ENCODE peak calls at places on chromosomes 3 and 15, in four cellular contexts. One of them, this sample, is unnamed.

GRCh38 chr3:10823516-10823818 is 7.4 kb downstream of the SLC6A11 start:
- DNase-seq in stimulated activated naive CD8-positive, alpha-beta T cell treated with anti-CD3 and anti-CD28 coated beads, Interleukin-15, Interleukin-2, amounts not matched to agents 100 U/mL and 50 U/mL, for 24 hours: no peak
- DNase-seq in AML-193: no peak
- DNase-seq in GDM1: no peak
- DNase-seq in this sample: no peak

GRCh38 chr15:83207622-83208356 is at the start of gene HDGFL3:
- DNase-seq in AML-193: no peak
- DNase-seq in GDM1: no peak
- DNase-seq in stimulated activated naive CD8-positive, alpha-beta T cell treated with anti-CD3 and anti-CD28 coated beads, Interleukin-15, Interleukin-2, amounts not matched to agents 100 U/mL and 50 U/mL, for 24 hours: peak
- DNase-seq in this sample: peak

GRCh38 chr3:133487920-133488540 is 85.5 kb upstream of the CDV3 start:
- DNase-seq in stimulated activated naive CD8-positive, alpha-beta T cell treated with anti-CD3 and anti-CD28 coated beads, Interleukin-15, Interleukin-2, amounts not matched to agents 100 U/mL and 50 U/mL, for 24 hours: peak
- DNase-seq in GDM1: peak
- DNase-seq in AML-193: peak
- DNase-seq in this sample: no peak

GRCh38 chr15:41992151-41992802 is 19.9 kb upstream of the EHD4 start:
- DNase-seq in stimulated activated naive CD8-positive, alpha-beta T cell treated with anti-CD3 and anti-CD28 coated beads, Interleukin-15, Interleukin-2, amounts not matched to agents 100 U/mL and 50 U/mL, for 24 hours: no peak
- DNase-seq in AML-193: no peak
- DNase-seq in GDM1: no peak
- DNase-seq in this sample: no peak

GRCh38 chr15:63440265-63440648 is 58.6 kb upstream of the CA12 start:
- DNase-seq in GDM1: no peak
- DNase-seq in AML-193: no peak
- DNase-seq in stimulated activated naive CD8-positive, alpha-beta T cell treated with anti-CD3 and anti-CD28 coated beads, Interleukin-15, Interleukin-2, amounts not matched to agents 100 U/mL and 50 U/mL, for 24 hours: no peak
- DNase-seq in this sample: no peak

GRCh38 chr3:194491996-194492395 is 5.2 kb upstream of the ATP13A3 start:
- DNase-seq in GDM1: peak
- DNase-seq in stimulated activated naive CD8-positive, alpha-beta T cell treated with anti-CD3 and anti-CD28 coated beads, Interleukin-15, Interleukin-2, amounts not matched to agents 100 U/mL and 50 U/mL, for 24 hours: no peak
- DNase-seq in AML-193: no peak
- DNase-seq in this sample: no peak

GRCh38 chr3:16927485-16927884 is 42.7 kb downstream of the PLCL2 start:
- DNase-seq in GDM1: no peak
- DNase-seq in AML-193: no peak
- DNase-seq in stimulated activated naive CD8-positive, alpha-beta T cell treated with anti-CD3 and anti-CD28 coated beads, Interleukin-15, Interleukin-2, amounts not matched to agents 100 U/mL and 50 U/mL, for 24 hours: peak
- DNase-seq in this sample: no peak

GRCh38 chr3:195179782-195180489 is 91.0 kb downstream of the XXYLT1 start:
- DNase-seq in AML-193: no peak
- DNase-seq in stimulated activated naive CD8-positive, alpha-beta T cell treated with anti-CD3 and anti-CD28 coated beads, Interleukin-15, Interleukin-2, amounts not matched to agents 100 U/mL and 50 U/mL, for 24 hours: no peak
- DNase-seq in GDM1: peak
- DNase-seq in this sample: no peak

GRCh38 chr3:176526194-176526593 is 671.1 kb downstream of the TBL1XR1 start:
- DNase-seq in AML-193: no peak
- DNase-seq in GDM1: no peak
- DNase-seq in stimulated activated naive CD8-positive, alpha-beta T cell treated with anti-CD3 and anti-CD28 coated beads, Interleukin-15, Interleukin-2, amounts not matched to agents 100 U/mL and 50 U/mL, for 24 hours: no peak
- DNase-seq in this sample: no peak

This sample was measured in left ventricle myocardium inferior.